ENCODE peak calls at places on chromosomes 5 and 9, in ten cellular contexts. F is COR-L47; U is NCI-H774; T is T-helper 1 cell; Y is activated T-helper 1 cell treated with anti-CD3 and anti-CD28 coated beads, Interleukin-2, amount 50 U/mL, for 16 hours; N is AG08396; A is mucosa of gallbladder; X is activated CD8-positive, alpha-beta memory T cell treated with anti-CD3 and anti-CD28 coated beads for 48 hours; Z is fibroblast of pulmonary artery; L is glomerular endothelial cell. B is an unnamed sample.

GRCh38 chr5:125703616-125704015 is 719.6 kb upstream of the GRAMD2B start:
- DNase-seq in F (no peak), U (no peak), T (no peak), Y (no peak), N (no peak), A (no peak), X (no peak), Z (no peak), L (no peak), B (no peak)

GRCh38 chr5:41433552-41434181 is 76.7 kb downstream of the PLCXD3 start:
- DNase-seq in F (no peak), U (no peak), T (no peak), Y (no peak), N (peak; percentile 10), A (no peak), X (no peak), Z (no peak), L (no peak), B (no peak)

GRCh38 chr9:78031271-78031825 is at the start of gene GNAQ:
- DNase-seq in F (no peak), U (no peak), T (no peak), Y (peak; percentile 26), N (peak; percentile 60), A (no peak), X (no peak), Z (no peak), L (no peak), B (no peak)

GRCh38 chr9:88658311-88658822 is 123.4 kb downstream of the NXNL2 start:
- DNase-seq in F (no peak), U (no peak), T (no peak), Y (no peak), N (no peak), A (no peak), X (no peak), Z (peak; percentile 80), L (no peak), B (no peak)

GRCh38 chr5:9160747-9161146 is 385.1 kb downstream of the SEMA5A start:
- DNase-seq in F (no peak), U (no peak), T (no peak), Y (no peak), N (no peak), A (no peak), X (no peak), Z (no peak), L (no peak), B (no peak)

GRCh38 chr5:132003170-132003744 is 8.2 kb downstream of the ACSL6 start:
- DNase-seq in F (no peak), U (no peak), T (no peak), Y (no peak), N (peak; percentile 31), A (no peak), X (no peak), Z (peak; percentile 20), L (no peak), B (no peak)

GRCh38 chr5:72525816-72526215 is 18.6 kb upstream of the ZNF366 start:
- DNase-seq in F (no peak), U (no peak), T (no peak), Y (no peak), N (peak; percentile 50), A (no peak), X (no peak), Z (peak; percentile 94), L (no peak), B (no peak)

GRCh38 chr5:180007582-180007981 is 64.0 kb downstream of the RNF130 start:
- DNase-seq in F (peak; percentile 87), U (no peak), T (no peak), Y (no peak), N (no peak), A (no peak), X (no peak), Z (no peak), L (no peak), B (no peak)

GRCh38 chr5:111069839-111070238 is 1.7 kb upstream of the TSLP start:
- DNase-seq in F (no peak), U (no peak), T (no peak), Y (no peak), N (peak; percentile 49), A (no peak), X (no peak), Z (peak; percentile 78), L (no peak), B (no peak)

GRCh38 chr9:131605770-131606590 is 60.7 kb downstream of the PRRT1B start:
- DNase-seq in F (no peak), U (no peak), T (no peak), Y (no peak), N (peak; percentile 35), A (peak; percentile 89), X (no peak), Z (no peak), L (no peak), B (no peak)

GRCh38 chr5:129459485-129460120 is 495 bp upstream of the ADAMTS19 start:
- DNase-seq in F (no peak), U (peak; percentile 27), T (no peak), Y (no peak), N (peak; percentile 17), A (no peak), X (no peak), Z (peak; percentile 59), L (no peak), B (peak; percentile 23)

GRCh38 chr9:104553261-104553660 is 15.7 kb upstream of the OR13C8 start:
- DNase-seq in F (no peak), U (no peak), T (no peak), Y (no peak), N (no peak), A (no peak), X (no peak), Z (no peak), L (no peak), B (no peak)

GRCh38 chr9:120894404-120895226 is 17.6 kb upstream of the PHF19 start:
- DNase-seq in F (no peak), U (no peak), T (no peak), Y (no peak), N (peak; percentile 80), A (no peak), X (no peak), Z (peak; percentile 40), L (no peak), B (peak; percentile 31)

GRCh38 chr5:177447611-177448243 is 1.1 kb downstream of the PRR7 start:
- DNase-seq in F (peak; percentile 17), U (peak; percentile 2), T (no peak), Y (no peak), N (peak; percentile 77), A (peak; percentile 47), X (no peak), Z (peak; percentile 74), L (no peak), B (peak; percentile 67)